ENCODE peak calls at places on chromosomes 12 and 14, in five cellular contexts. One of them, this sample, is unnamed.

GRCh38 chr12:76020731-76021672 is 10.6 kb downstream of the PHLDA1 start:
- DNase-seq in hepatocyte: peak; percentile 58
- DNase-seq in aorta: no peak
- DNase-seq in transverse colon: peak; percentile 20
- DNase-seq in heart left ventricle: no peak
- DNase-seq in this sample: no peak

GRCh38 chr12:88946377-88946997 is 366.2 kb upstream of the KITLG start:
- DNase-seq in hepatocyte: no peak
- DNase-seq in aorta: no peak
- DNase-seq in transverse colon: no peak
- DNase-seq in heart left ventricle: peak; percentile 23
- DNase-seq in this sample: no peak

GRCh38 chr12:82665142-82665923 is 21.4 kb upstream of the TMTC2 start:
- DNase-seq in hepatocyte: no peak
- DNase-seq in aorta: no peak
- DNase-seq in transverse colon: no peak
- DNase-seq in heart left ventricle: no peak
- DNase-seq in this sample: no peak

GRCh38 chr12:31629756-31630732 is 29.4 kb upstream of the ETFBKMT start:
- DNase-seq in hepatocyte: peak; percentile 18
- DNase-seq in aorta: no peak
- DNase-seq in transverse colon: no peak
- DNase-seq in heart left ventricle: peak; percentile 58
- DNase-seq in this sample: no peak

GRCh38 chr12:67671419-67671818 is 22.9 kb downstream of the DYRK2 start:
- DNase-seq in hepatocyte: peak; percentile 42
- DNase-seq in aorta: no peak
- DNase-seq in transverse colon: no peak
- DNase-seq in heart left ventricle: no peak
- DNase-seq in this sample: no peak

GRCh38 chr12:50992814-50993213 is 33.4 kb downstream of the SLC11A2 start:
- DNase-seq in hepatocyte: no peak
- DNase-seq in aorta: no peak
- DNase-seq in transverse colon: no peak
- DNase-seq in heart left ventricle: peak; percentile 59
- DNase-seq in this sample: no peak

GRCh38 chr14:103260629-103261124 is 73.4 kb upstream of the EIF5 start:
- DNase-seq in hepatocyte: no peak
- DNase-seq in aorta: no peak
- DNase-seq in transverse colon: peak; percentile 54
- DNase-seq in heart left ventricle: peak; percentile 58
- DNase-seq in this sample: peak; percentile 62

GRCh38 chr12:14999421-15000047 is 26.7 kb downstream of the PDE6H start:
- DNase-seq in hepatocyte: no peak
- DNase-seq in aorta: no peak
- DNase-seq in transverse colon: no peak
- DNase-seq in heart left ventricle: no peak
- DNase-seq in this sample: no peak

GRCh38 chr12:118336123-118336522 is 36.6 kb downstream of the TAOK3 start:
- DNase-seq in hepatocyte: no peak
- DNase-seq in aorta: no peak
- DNase-seq in transverse colon: no peak
- DNase-seq in heart left ventricle: no peak
- DNase-seq in this sample: no peak

GRCh38 chr12:26369588-26369987 is 174.2 kb downstream of the SSPN start:
- DNase-seq in hepatocyte: peak; percentile 13
- DNase-seq in aorta: no peak
- DNase-seq in transverse colon: no peak
- DNase-seq in heart left ventricle: no peak
- DNase-seq in this sample: peak; percentile 8

GRCh38 chr14:80955434-80955939 is at the start of gene TSHR:
- DNase-seq in hepatocyte: no peak
- DNase-seq in aorta: no peak
- DNase-seq in transverse colon: no peak
- DNase-seq in heart left ventricle: peak; percentile 21
- DNase-seq in this sample: peak; percentile 76

GRCh38 chr12:1130571-1130970 is 139.5 kb downstream of the ERC1 start:
- DNase-seq in hepatocyte: no peak
- DNase-seq in aorta: no peak
- DNase-seq in transverse colon: no peak
- DNase-seq in heart left ventricle: no peak
- DNase-seq in this sample: no peak

GRCh38 chr12:107441906-107442305 is 243.7 kb upstream of the PWP1 start:
- DNase-seq in hepatocyte: no peak
- DNase-seq in aorta: no peak
- DNase-seq in transverse colon: no peak
- DNase-seq in heart left ventricle: no peak
- DNase-seq in this sample: no peak

GRCh38 chr12:88057994-88058718 is 29.0 kb upstream of the C12orf50 start:
- DNase-seq in hepatocyte: no peak
- DNase-seq in aorta: peak; percentile 53
- DNase-seq in transverse colon: no peak
- DNase-seq in heart left ventricle: peak; percentile 58
- DNase-seq in this sample: no peak

GRCh38 chr14:64706119-64706465 is 1.9 kb downstream of the PLEKHG3 start:
- DNase-seq in hepatocyte: no peak
- DNase-seq in aorta: peak; percentile 44
- DNase-seq in transverse colon: no peak
- DNase-seq in heart left ventricle: no peak
- DNase-seq in this sample: peak; percentile 35

GRCh38 chr14:31596691-31597090 is 35.5 kb downstream of the NUBPL start:
- DNase-seq in hepatocyte: no peak
- DNase-seq in aorta: no peak
- DNase-seq in transverse colon: no peak
- DNase-seq in heart left ventricle: no peak
- DNase-seq in this sample: no peak

GRCh38 chr12:82625523-82625922 is 61.2 kb upstream of the TMTC2 start:
- DNase-seq in hepatocyte: no peak
- DNase-seq in aorta: no peak
- DNase-seq in transverse colon: no peak
- DNase-seq in heart left ventricle: no peak
- DNase-seq in this sample: no peak

GRCh38 chr12:116662612-116663144 is 75.2 kb downstream of the SPRING1 start:
- DNase-seq in hepatocyte: peak; percentile 49
- DNase-seq in aorta: no peak
- DNase-seq in transverse colon: peak; percentile 28
- DNase-seq in heart left ventricle: peak; percentile 35
- DNase-seq in this sample: peak; percentile 72

GRCh38 chr12:58727526-58727925 is 192.8 kb downstream of the LRIG3 start:
- DNase-seq in hepatocyte: no peak
- DNase-seq in aorta: no peak
- DNase-seq in transverse colon: no peak
- DNase-seq in heart left ventricle: no peak
- DNase-seq in this sample: no peak

GRCh38 chr12:117032593-117033381 is 66.4 kb downstream of the TESC start:
- DNase-seq in hepatocyte: no peak
- DNase-seq in aorta: peak; percentile 65
- DNase-seq in transverse colon: no peak
- DNase-seq in heart left ventricle: peak; percentile 34
- DNase-seq in this sample: peak; percentile 75

GRCh38 chr14:94394594-94395305 is 6.3 kb upstream of the SERPINA1 start:
- DNase-seq in hepatocyte: peak; percentile 31
- DNase-seq in aorta: no peak
- DNase-seq in transverse colon: peak; percentile 33
- DNase-seq in heart left ventricle: peak; percentile 46
- DNase-seq in this sample: peak; percentile 6

GRCh38 chr12:22687677-22688076 is 62.7 kb downstream of the ETNK1 start:
- DNase-seq in hepatocyte: no peak
- DNase-seq in aorta: no peak
- DNase-seq in transverse colon: no peak
- DNase-seq in heart left ventricle: no peak
- DNase-seq in this sample: no peak

GRCh38 chr12:96438330-96438729 is 38.1 kb upstream of the CDK17 start:
- DNase-seq in hepatocyte: no peak
- DNase-seq in aorta: no peak
- DNase-seq in transverse colon: no peak
- DNase-seq in heart left ventricle: no peak
- DNase-seq in this sample: no peak

GRCh38 chr14:100564506-100564905 is 22.7 kb downstream of the BEGAIN start:
- DNase-seq in hepatocyte: no peak
- DNase-seq in aorta: no peak
- DNase-seq in transverse colon: no peak
- DNase-seq in heart left ventricle: no peak
- DNase-seq in this sample: no peak

GRCh38 chr14:62143235-62143634 is 381.0 kb downstream of the SNAPC1 start:
- DNase-seq in hepatocyte: no peak
- DNase-seq in aorta: no peak
- DNase-seq in transverse colon: no peak
- DNase-seq in heart left ventricle: no peak
- DNase-seq in this sample: no peak

GRCh38 chr12:60263146-60263545 is 667.3 kb downstream of the SLC16A7 start:
- DNase-seq in hepatocyte: no peak
- DNase-seq in aorta: no peak
- DNase-seq in transverse colon: no peak
- DNase-seq in heart left ventricle: no peak
- DNase-seq in this sample: no peak

GRCh38 chr12:106724116-106724515 is 50.4 kb upstream of the RIC8B start:
- DNase-seq in hepatocyte: no peak
- DNase-seq in aorta: no peak
- DNase-seq in transverse colon: no peak
- DNase-seq in heart left ventricle: no peak
- DNase-seq in this sample: no peak

GRCh38 chr14:40119321-40119720 is 687.1 kb upstream of the FBXO33 start:
- DNase-seq in hepatocyte: no peak
- DNase-seq in aorta: no peak
- DNase-seq in transverse colon: no peak
- DNase-seq in heart left ventricle: no peak
- DNase-seq in this sample: no peak

GRCh38 chr12:53952871-53953734 is 1.6 kb upstream of the HOXC12 start:
- DNase-seq in hepatocyte: no peak
- DNase-seq in aorta: peak; percentile 72
- DNase-seq in transverse colon: no peak
- DNase-seq in heart left ventricle: no peak
- DNase-seq in this sample: peak; percentile 83

DNA sequence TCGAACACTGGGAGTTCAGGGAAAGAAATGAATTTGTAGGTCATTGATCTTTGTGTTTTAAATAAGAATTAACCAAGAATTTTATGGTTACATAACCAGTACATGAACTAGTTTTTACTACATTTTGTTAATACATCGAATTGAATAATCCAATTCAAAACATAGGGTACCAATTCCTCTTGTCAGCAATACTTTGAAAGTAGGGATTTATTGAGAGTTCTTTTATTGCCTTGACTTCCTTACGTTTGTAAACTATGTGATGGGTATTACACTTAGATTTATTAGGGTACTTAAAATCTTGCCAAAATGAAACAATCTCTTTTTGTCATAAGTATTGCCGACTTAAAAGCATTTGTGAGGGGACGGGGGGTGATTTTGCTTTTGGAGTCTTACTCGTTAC is 22.3 kb downstream of the SOCS2 start:
- DNase-seq in hepatocyte: no peak
- DNase-seq in aorta: no peak
- DNase-seq in transverse colon: no peak
- DNase-seq in heart left ventricle: no peak
- DNase-seq in this sample: no peak
- H3K4me3 ChIP-seq in hepatocyte: no peak overlapping the region
- H3K4me3 ChIP-seq in aorta: no peak overlapping the region
- H3K4me3 ChIP-seq in transverse colon: peak overlapping the region; percentile 20
- H3K4me3 ChIP-seq in heart left ventricle: peak overlapping the region; percentile 17
- H3K4me3 ChIP-seq in this sample: no peak overlapping the region

GRCh38 chr14:34785223-34786006 is 71.0 kb upstream of the CFL2 start:
- DNase-seq in hepatocyte: no peak
- DNase-seq in aorta: no peak
- DNase-seq in transverse colon: no peak
- DNase-seq in heart left ventricle: no peak
- DNase-seq in this sample: no peak
- H3K36me3 ChIP-seq in hepatocyte: no peaks in the 10 kb centered on the region
- H3K36me3 ChIP-seq in aorta: peaks cover 2% of the 10 kb centered on the region
- H3K36me3 ChIP-seq in transverse colon: no peaks in the 10 kb centered on the region
- H3K36me3 ChIP-seq in heart left ventricle: peaks cover 11% of the 10 kb centered on the region
- H3K36me3 ChIP-seq in this sample: peaks cover 2% of the 10 kb centered on the region

GRCh38 chr14:23364604-23365352 is at the start of gene EFS:
- DNase-seq in hepatocyte: no peak
- DNase-seq in aorta: peak; percentile 85
- DNase-seq in transverse colon: no peak
- DNase-seq in heart left ventricle: peak; percentile 59
- DNase-seq in this sample: peak; percentile 89
- H3K4me3 ChIP-seq in hepatocyte: peak within 1 kb of the TSS; percentile 61
- H3K4me3 ChIP-seq in aorta: peak within 1 kb of the TSS; percentile 59
- H3K4me3 ChIP-seq in transverse colon: peak within 1 kb of the TSS; percentile 59
- H3K4me3 ChIP-seq in heart left ventricle: peak within 1 kb of the TSS; percentile 39
- H3K4me3 ChIP-seq in this sample: peak within 1 kb of the TSS; percentile 84

GRCh38 chr12:42356344-42356743 is 30.4 kb downstream of the PPHLN1 start:
- DNase-seq in hepatocyte: no peak
- DNase-seq in aorta: no peak
- DNase-seq in transverse colon: no peak
- DNase-seq in heart left ventricle: no peak
- DNase-seq in this sample: no peak
- H3K36me3 ChIP-seq in hepatocyte: peaks cover under 1% of the 10 kb centered on the region
- H3K36me3 ChIP-seq in aorta: peaks cover 2% of the 10 kb centered on the region
- H3K36me3 ChIP-seq in transverse colon: no peaks in the 10 kb centered on the region
- H3K36me3 ChIP-seq in heart left ventricle: no peaks in the 10 kb centered on the region
- H3K36me3 ChIP-seq in this sample: peaks cover 3% of the 10 kb centered on the region

GRCh38 chr12:92363295-92364146 is 217.9 kb upstream of the BTG1 start:
- DNase-seq in hepatocyte: peak; percentile 15
- DNase-seq in aorta: no peak
- DNase-seq in transverse colon: peak; percentile 50
- DNase-seq in heart left ventricle: peak; percentile 70
- DNase-seq in this sample: no peak
- H3K4me3 ChIP-seq in hepatocyte: no peak overlapping the region
- H3K4me3 ChIP-seq in aorta: no peak overlapping the region
- H3K4me3 ChIP-seq in transverse colon: peak overlapping the region; percentile 1
- H3K4me3 ChIP-seq in heart left ventricle: no peak overlapping the region
- H3K4me3 ChIP-seq in this sample: no peak overlapping the region

GRCh38 chr12:108846320-108846719 is 11.1 kb downstream of the SSH1 start:
- DNase-seq in hepatocyte: no peak
- DNase-seq in aorta: no peak
- DNase-seq in transverse colon: no peak
- DNase-seq in heart left ventricle: peak; percentile 83
- DNase-seq in this sample: no peak
- H3K36me3 ChIP-seq in hepatocyte: no peaks in the 10 kb centered on the region
- H3K36me3 ChIP-seq in aorta: peaks cover 2% of the 10 kb centered on the region
- H3K36me3 ChIP-seq in transverse colon: no peaks in the 10 kb centered on the region
- H3K36me3 ChIP-seq in heart left ventricle: peaks cover 3% of the 10 kb centered on the region
- H3K36me3 ChIP-seq in this sample: peaks cover 7% of the 10 kb centered on the region

DNA sequence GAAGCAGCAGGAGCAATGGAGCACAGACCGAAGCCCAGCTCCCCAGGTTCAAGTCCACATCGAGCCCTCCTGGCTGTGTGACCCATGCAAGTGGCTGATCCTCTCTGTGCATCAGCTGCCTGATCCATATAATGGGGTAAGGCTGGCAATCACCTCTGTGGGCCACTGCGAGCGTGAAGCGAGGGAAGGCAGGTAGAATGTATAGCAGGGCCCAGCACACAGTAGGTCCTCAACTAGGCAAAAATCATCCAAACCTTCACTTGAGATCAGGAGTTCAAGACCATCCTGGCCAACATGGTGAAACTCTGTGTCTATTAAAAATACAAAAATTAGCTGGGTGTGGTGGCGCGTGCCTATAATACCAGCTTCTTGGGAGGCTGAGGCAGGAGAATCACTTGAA is 102.6 kb downstream of the SCARB1 start:
- DNase-seq in hepatocyte: no peak
- DNase-seq in aorta: no peak
- DNase-seq in transverse colon: no peak
- DNase-seq in heart left ventricle: no peak
- DNase-seq in this sample: no peak
- H3K4me3 ChIP-seq in hepatocyte: no peak overlapping the region
- H3K4me3 ChIP-seq in aorta: no peak overlapping the region
- H3K4me3 ChIP-seq in transverse colon: no peak overlapping the region
- H3K4me3 ChIP-seq in heart left ventricle: no peak overlapping the region
- H3K4me3 ChIP-seq in this sample: no peak overlapping the region

GRCh38 chr12:6327591-6328041 is 14.3 kb downstream of the TNFRSF1A start:
- DNase-seq in hepatocyte: no peak
- DNase-seq in aorta: no peak
- DNase-seq in transverse colon: no peak
- DNase-seq in heart left ventricle: no peak
- DNase-seq in this sample: peak; percentile 76
- H3K36me3 ChIP-seq in hepatocyte: peaks cover 9% of the 10 kb centered on the region
- H3K36me3 ChIP-seq in aorta: peaks cover under 1% of the 10 kb centered on the region
- H3K36me3 ChIP-seq in transverse colon: no peaks in the 10 kb centered on the region
- H3K36me3 ChIP-seq in heart left ventricle: peaks cover 39% of the 10 kb centered on the region
- H3K36me3 ChIP-seq in this sample: peaks cover 17% of the 10 kb centered on the region

This sample was measured in H7.